ENCODE peak calls at places on chromosomes 5 and 9, in seven cellular contexts. One of them, this sample, is unnamed.

GRCh38 chr5:1834721-1835425 is 33.7 kb downstream of the NDUFS6 start:
- DNase-seq in T-helper 2 cell: no peak
- DNase-seq in EL: no peak
- DNase-seq in A172: no peak
- DNase-seq in GM12878: no peak
- DNase-seq in mucosa of descending colon: no peak
- DNase-seq in CD8-positive, alpha-beta T cell: no peak
- DNase-seq in this sample: no peak

GRCh38 chr5:143118222-143118621 is 285.3 kb downstream of the NR3C1 start:
- DNase-seq in T-helper 2 cell: no peak
- DNase-seq in EL: no peak
- DNase-seq in A172: no peak
- DNase-seq in GM12878: no peak
- DNase-seq in mucosa of descending colon: no peak
- DNase-seq in CD8-positive, alpha-beta T cell: no peak
- DNase-seq in this sample: no peak

GRCh38 chr5:10580531-10581423 is 16.9 kb downstream of the ANKRD33B start:
- DNase-seq in T-helper 2 cell: no peak
- DNase-seq in EL: no peak
- DNase-seq in A172: no peak
- DNase-seq in GM12878: no peak
- DNase-seq in mucosa of descending colon: no peak
- DNase-seq in CD8-positive, alpha-beta T cell: no peak
- DNase-seq in this sample: no peak

GRCh38 chr5:172630961-172631360 is 10.1 kb upstream of the NEURL1B start:
- DNase-seq in T-helper 2 cell: no peak
- DNase-seq in EL: no peak
- DNase-seq in A172: no peak
- DNase-seq in GM12878: no peak
- DNase-seq in mucosa of descending colon: no peak
- DNase-seq in CD8-positive, alpha-beta T cell: no peak
- DNase-seq in this sample: no peak

GRCh38 chr9:91577540-91577939 is 153.9 kb upstream of the NFIL3 start:
- DNase-seq in T-helper 2 cell: no peak
- DNase-seq in EL: no peak
- DNase-seq in A172: no peak
- DNase-seq in GM12878: no peak
- DNase-seq in mucosa of descending colon: no peak
- DNase-seq in CD8-positive, alpha-beta T cell: no peak
- DNase-seq in this sample: no peak

GRCh38 chr5:86640998-86641397 is 23.3 kb downstream of the COX7C start:
- DNase-seq in T-helper 2 cell: no peak
- DNase-seq in EL: no peak
- DNase-seq in A172: no peak
- DNase-seq in GM12878: no peak
- DNase-seq in mucosa of descending colon: no peak
- DNase-seq in CD8-positive, alpha-beta T cell: no peak
- DNase-seq in this sample: no peak

GRCh38 chr9:81080900-81081299 is 608.4 kb downstream of the TLE1 start:
- DNase-seq in T-helper 2 cell: no peak
- DNase-seq in EL: no peak
- DNase-seq in A172: no peak
- DNase-seq in GM12878: no peak
- DNase-seq in mucosa of descending colon: no peak
- DNase-seq in CD8-positive, alpha-beta T cell: no peak
- DNase-seq in this sample: no peak

GRCh38 chr9:20357207-20357503 is 265.1 kb downstream of the MLLT3 start:
- DNase-seq in T-helper 2 cell: no peak
- DNase-seq in EL: no peak
- DNase-seq in A172: no peak
- DNase-seq in GM12878: no peak
- DNase-seq in mucosa of descending colon: no peak
- DNase-seq in CD8-positive, alpha-beta T cell: no peak
- DNase-seq in this sample: peak

GRCh38 chr9:129436751-129437625 is 183.9 kb downstream of the C9orf50 start:
- DNase-seq in T-helper 2 cell: no peak
- DNase-seq in EL: peak
- DNase-seq in A172: no peak
- DNase-seq in GM12878: no peak
- DNase-seq in mucosa of descending colon: peak
- DNase-seq in CD8-positive, alpha-beta T cell: peak
- DNase-seq in this sample: peak

GRCh38 chr5:68049053-68049713 is 166.4 kb upstream of the PIK3R1 start:
- DNase-seq in T-helper 2 cell: no peak
- DNase-seq in EL: no peak
- DNase-seq in A172: no peak
- DNase-seq in GM12878: no peak
- DNase-seq in mucosa of descending colon: no peak
- DNase-seq in CD8-positive, alpha-beta T cell: no peak
- DNase-seq in this sample: peak

GRCh38 chr5:170572453-170572852 is 68.6 kb downstream of the KCNIP1 start:
- DNase-seq in T-helper 2 cell: no peak
- DNase-seq in EL: no peak
- DNase-seq in A172: no peak
- DNase-seq in GM12878: peak
- DNase-seq in mucosa of descending colon: no peak
- DNase-seq in CD8-positive, alpha-beta T cell: no peak
- DNase-seq in this sample: no peak

GRCh38 chr5:160213537-160213936 is 15.8 kb upstream of the FABP6 start:
- DNase-seq in T-helper 2 cell: no peak
- DNase-seq in EL: no peak
- DNase-seq in A172: peak
- DNase-seq in GM12878: no peak
- DNase-seq in mucosa of descending colon: no peak
- DNase-seq in CD8-positive, alpha-beta T cell: no peak
- DNase-seq in this sample: no peak

GRCh38 chr5:16467363-16468219 is 2.0 kb upstream of the ZNF622 start:
- DNase-seq in T-helper 2 cell: no peak
- DNase-seq in EL: peak
- DNase-seq in A172: peak
- DNase-seq in GM12878: peak
- DNase-seq in mucosa of descending colon: no peak
- DNase-seq in CD8-positive, alpha-beta T cell: no peak
- DNase-seq in this sample: peak

GRCh38 chr9:95874989-95875304 is 544 bp upstream of the ERCC6L2 start:
- DNase-seq in T-helper 2 cell: peak
- DNase-seq in EL: peak
- DNase-seq in A172: peak
- DNase-seq in GM12878: no peak
- DNase-seq in mucosa of descending colon: peak
- DNase-seq in CD8-positive, alpha-beta T cell: peak
- DNase-seq in this sample: no peak

GRCh38 chr9:135641745-135642144 is 2.4 kb upstream of the GLT6D1 start:
- DNase-seq in T-helper 2 cell: no peak
- DNase-seq in EL: peak
- DNase-seq in A172: peak
- DNase-seq in GM12878: no peak
- DNase-seq in mucosa of descending colon: no peak
- DNase-seq in CD8-positive, alpha-beta T cell: no peak
- DNase-seq in this sample: no peak

GRCh38 chr5:132456553-132457361 is 33.8 kb downstream of the IRF1 start:
- DNase-seq in T-helper 2 cell: no peak
- DNase-seq in EL: peak
- DNase-seq in A172: no peak
- DNase-seq in GM12878: peak
- DNase-seq in mucosa of descending colon: peak
- DNase-seq in CD8-positive, alpha-beta T cell: peak
- DNase-seq in this sample: no peak

GRCh38 chr9:72661401-72662135 is 140.2 kb downstream of the TMC1 start:
- DNase-seq in T-helper 2 cell: no peak
- DNase-seq in EL: peak
- DNase-seq in A172: no peak
- DNase-seq in GM12878: no peak
- DNase-seq in mucosa of descending colon: no peak
- DNase-seq in CD8-positive, alpha-beta T cell: no peak
- DNase-seq in this sample: peak

GRCh38 chr9:8384126-8384525 is 584.5 kb upstream of the DMAC1 start:
- DNase-seq in T-helper 2 cell: no peak
- DNase-seq in EL: no peak
- DNase-seq in A172: no peak
- DNase-seq in GM12878: no peak
- DNase-seq in mucosa of descending colon: no peak
- DNase-seq in CD8-positive, alpha-beta T cell: no peak
- DNase-seq in this sample: no peak

GRCh38 chr9:136793063-136793946 is 2.2 kb downstream of the TMEM141 start:
- DNase-seq in T-helper 2 cell: no peak
- DNase-seq in EL: no peak
- DNase-seq in A172: no peak
- DNase-seq in GM12878: no peak
- DNase-seq in mucosa of descending colon: peak
- DNase-seq in CD8-positive, alpha-beta T cell: no peak
- DNase-seq in this sample: no peak

GRCh38 chr9:90343360-90343759 is 299.3 kb downstream of the DIRAS2 start:
- DNase-seq in T-helper 2 cell: no peak
- DNase-seq in EL: peak
- DNase-seq in A172: peak
- DNase-seq in GM12878: no peak
- DNase-seq in mucosa of descending colon: no peak
- DNase-seq in CD8-positive, alpha-beta T cell: no peak
- DNase-seq in this sample: peak

GRCh38 chr5:126624534-126624933 is 23.8 kb downstream of the PHAX start:
- DNase-seq in T-helper 2 cell: no peak
- DNase-seq in EL: peak
- DNase-seq in A172: peak
- DNase-seq in GM12878: no peak
- DNase-seq in mucosa of descending colon: no peak
- DNase-seq in CD8-positive, alpha-beta T cell: no peak
- DNase-seq in this sample: peak

GRCh38 chr9:136854842-136855460 is 2.8 kb downstream of the MAMDC4 start:
- DNase-seq in T-helper 2 cell: no peak
- DNase-seq in EL: no peak
- DNase-seq in A172: no peak
- DNase-seq in GM12878: no peak
- DNase-seq in mucosa of descending colon: peak
- DNase-seq in CD8-positive, alpha-beta T cell: no peak
- DNase-seq in this sample: no peak

GRCh38 chr5:31270396-31270795 is 76.9 kb downstream of the CDH6 start:
- DNase-seq in T-helper 2 cell: no peak
- DNase-seq in EL: peak
- DNase-seq in A172: peak
- DNase-seq in GM12878: no peak
- DNase-seq in mucosa of descending colon: no peak
- DNase-seq in CD8-positive, alpha-beta T cell: no peak
- DNase-seq in this sample: peak

GRCh38 chr5:175889910-175890684 is 18.7 kb downstream of the CPLX2 start:
- DNase-seq in T-helper 2 cell: no peak
- DNase-seq in EL: peak
- DNase-seq in A172: peak
- DNase-seq in GM12878: no peak
- DNase-seq in mucosa of descending colon: no peak
- DNase-seq in CD8-positive, alpha-beta T cell: no peak
- DNase-seq in this sample: no peak

GRCh38 chr5:61796773-61797172 is 464.7 kb downstream of the ZSWIM6 start:
- DNase-seq in T-helper 2 cell: no peak
- DNase-seq in EL: no peak
- DNase-seq in A172: no peak
- DNase-seq in GM12878: no peak
- DNase-seq in mucosa of descending colon: no peak
- DNase-seq in CD8-positive, alpha-beta T cell: no peak
- DNase-seq in this sample: no peak

GRCh38 chr5:54996476-54996875 is 11.1 kb upstream of the ESM1 start:
- DNase-seq in T-helper 2 cell: no peak
- DNase-seq in EL: no peak
- DNase-seq in A172: no peak
- DNase-seq in GM12878: no peak
- DNase-seq in mucosa of descending colon: no peak
- DNase-seq in CD8-positive, alpha-beta T cell: no peak
- DNase-seq in this sample: peak

GRCh38 chr5:68409259-68409658 is 193.7 kb downstream of the PIK3R1 start:
- DNase-seq in T-helper 2 cell: no peak
- DNase-seq in EL: peak
- DNase-seq in A172: no peak
- DNase-seq in GM12878: no peak
- DNase-seq in mucosa of descending colon: no peak
- DNase-seq in CD8-positive, alpha-beta T cell: no peak
- DNase-seq in this sample: peak

GRCh38 chr9:97831843-97832636 is 21.0 kb upstream of the FOXE1 start:
- DNase-seq in T-helper 2 cell: no peak
- DNase-seq in EL: no peak
- DNase-seq in A172: no peak
- DNase-seq in GM12878: no peak
- DNase-seq in mucosa of descending colon: no peak
- DNase-seq in CD8-positive, alpha-beta T cell: no peak
- DNase-seq in this sample: no peak

GRCh38 chr5:73994963-73995362 is 369.0 kb downstream of the ARHGEF28 start:
- DNase-seq in T-helper 2 cell: no peak
- DNase-seq in EL: peak
- DNase-seq in A172: no peak
- DNase-seq in GM12878: no peak
- DNase-seq in mucosa of descending colon: no peak
- DNase-seq in CD8-positive, alpha-beta T cell: no peak
- DNase-seq in this sample: no peak

GRCh38 chr5:169561883-169562282 is 21.7 kb upstream of the SPDL1 start:
- DNase-seq in T-helper 2 cell: no peak
- DNase-seq in EL: no peak
- DNase-seq in A172: no peak
- DNase-seq in GM12878: no peak
- DNase-seq in mucosa of descending colon: no peak
- DNase-seq in CD8-positive, alpha-beta T cell: no peak
- DNase-seq in this sample: no peak

GRCh38 chr9:69542942-69543704 is 129.0 kb downstream of the APBA1 start:
- DNase-seq in T-helper 2 cell: no peak
- DNase-seq in EL: no peak
- DNase-seq in A172: peak
- DNase-seq in GM12878: no peak
- DNase-seq in mucosa of descending colon: no peak
- DNase-seq in CD8-positive, alpha-beta T cell: no peak
- DNase-seq in this sample: peak

GRCh38 chr5:53265043-53265442 is 155.5 kb upstream of the MOCS2 start:
- DNase-seq in T-helper 2 cell: no peak
- DNase-seq in EL: no peak
- DNase-seq in A172: no peak
- DNase-seq in GM12878: no peak
- DNase-seq in mucosa of descending colon: no peak
- DNase-seq in CD8-positive, alpha-beta T cell: no peak
- DNase-seq in this sample: no peak

GRCh38 chr9:69175488-69175872 is 1.4 kb downstream of the TJP2 start:
- DNase-seq in T-helper 2 cell: no peak
- DNase-seq in EL: no peak
- DNase-seq in A172: no peak
- DNase-seq in GM12878: no peak
- DNase-seq in mucosa of descending colon: no peak
- DNase-seq in CD8-positive, alpha-beta T cell: no peak
- DNase-seq in this sample: no peak

GRCh38 chr5:177336112-177336511 is 15.4 kb downstream of the LMAN2 start:
- DNase-seq in T-helper 2 cell: no peak
- DNase-seq in EL: peak
- DNase-seq in A172: peak
- DNase-seq in GM12878: no peak
- DNase-seq in mucosa of descending colon: peak
- DNase-seq in CD8-positive, alpha-beta T cell: no peak
- DNase-seq in this sample: no peak

GRCh38 chr9:127116946-127117345 is 5.5 kb downstream of the ANGPTL2 start:
- DNase-seq in T-helper 2 cell: no peak
- DNase-seq in EL: peak
- DNase-seq in A172: no peak
- DNase-seq in GM12878: no peak
- DNase-seq in mucosa of descending colon: no peak
- DNase-seq in CD8-positive, alpha-beta T cell: no peak
- DNase-seq in this sample: no peak

GRCh38 chr9:69785757-69786156 is 25.9 kb upstream of the PTAR1 start:
- DNase-seq in T-helper 2 cell: no peak
- DNase-seq in EL: peak
- DNase-seq in A172: peak
- DNase-seq in GM12878: no peak
- DNase-seq in mucosa of descending colon: no peak
- DNase-seq in CD8-positive, alpha-beta T cell: no peak
- DNase-seq in this sample: peak

GRCh38 chr9:113649054-113649453 is 185.5 kb downstream of the RGS3 start:
- DNase-seq in T-helper 2 cell: no peak
- DNase-seq in EL: peak
- DNase-seq in A172: no peak
- DNase-seq in GM12878: no peak
- DNase-seq in mucosa of descending colon: no peak
- DNase-seq in CD8-positive, alpha-beta T cell: no peak
- DNase-seq in this sample: peak

GRCh38 chr9:119088002-119088401 is 281.2 kb downstream of the BRINP1 start:
- DNase-seq in T-helper 2 cell: no peak
- DNase-seq in EL: no peak
- DNase-seq in A172: no peak
- DNase-seq in GM12878: no peak
- DNase-seq in mucosa of descending colon: no peak
- DNase-seq in CD8-positive, alpha-beta T cell: no peak
- DNase-seq in this sample: no peak